ENCODE peak calls at places on chromosomes 6 and 20, in six cellular contexts. U, W, L, C, X and G are unnamed samples.

GRCh38 chr20:14963262-14963663 is 625.9 kb upstream of the FLRT3 start:
- DNase-seq in X (no peak), W (no peak), C (no peak), U (no peak), L (no peak), G (no peak)

GRCh38 chr6:42742116-42742894 is 3.6 kb downstream of the TBCC start:
- DNase-seq in U (peak; percentile 57), X (no peak), W (no peak), L (no peak), C (no peak), G (no peak)

GRCh38 chr6:3489032-3489757 is 32.3 kb upstream of the SLC22A23 start:
- DNase-seq in X (no peak), W (no peak), C (no peak), L (no peak), U (no peak), G (no peak)

GRCh38 chr6:46733410-46733809 is 1.8 kb downstream of the PLA2G7 start:
- DNase-seq in L (no peak), U (no peak), C (no peak), W (no peak), X (no peak), G (no peak)

GRCh38 chr6:13413906-13414555 is 73.4 kb downstream of the GFOD1 start:
- DNase-seq in U (no peak), C (peak; percentile 49), W (no peak), X (no peak), L (peak; percentile 66), G (no peak)

GRCh38 chr6:15464211-15464725 is 198.6 kb downstream of the DTNBP1 start:
- DNase-seq in X (peak; percentile 35), L (peak; percentile 34), C (peak; percentile 24), W (peak; percentile 40), U (peak; percentile 33), G (peak; percentile 47)

GRCh38 chr6:41625442-41625841 is 12.8 kb upstream of the MDFI start:
- DNase-seq in L (peak; percentile 82), U (no peak), C (peak; percentile 43), X (no peak), W (peak; percentile 41), G (peak; percentile 36)

GRCh38 chr20:53959849-53960585 is 110.4 kb downstream of the BCAS1 start:
- DNase-seq in L (peak; percentile 26), W (no peak), U (no peak), X (no peak), C (no peak), G (no peak)

GRCh38 chr20:49312661-49313060 is 34.8 kb upstream of the ZNFX1 start:
- DNase-seq in X (no peak), C (no peak), L (no peak), U (no peak), W (no peak), G (no peak)

GRCh38 chr6:21749754-21750153 is 156.2 kb downstream of the SOX4 start:
- DNase-seq in L (no peak), X (no peak), W (no peak), C (no peak), U (peak; percentile 68), G (no peak)

GRCh38 chr6:21769405-21769851 is 175.9 kb downstream of the SOX4 start:
- DNase-seq in C (no peak), U (no peak), W (no peak), X (no peak), L (peak; percentile 30), G (no peak)

GRCh38 chr20:2337142-2337541 is 41.3 kb downstream of the TGM3 start:
- DNase-seq in U (no peak), W (no peak), L (no peak), C (no peak), X (no peak), G (no peak)

GRCh38 chr6:149335924-149336323 is 18.4 kb downstream of the TAB2 start:
- DNase-seq in L (no peak), W (peak; percentile 72), U (no peak), C (no peak), X (no peak), G (no peak)

GRCh38 chr6:149334201-149334600 is 16.7 kb downstream of the TAB2 start:
- DNase-seq in W (no peak), L (no peak), U (no peak), C (no peak), X (no peak), G (no peak)

GRCh38 chr6:149337330-149337729 is 19.8 kb downstream of the TAB2 start:
- DNase-seq in W (no peak), U (no peak), X (no peak), C (no peak), L (no peak), G (no peak)

GRCh38 chr6:149334682-149335160 is 17.2 kb downstream of the TAB2 start:
- DNase-seq in L (no peak), X (no peak), C (no peak), W (no peak), U (no peak), G (no peak)

GRCh38 chr6:149336529-149336928 is 19.0 kb downstream of the TAB2 start:
- DNase-seq in U (no peak), W (no peak), L (no peak), X (no peak), C (no peak), G (no peak)
- H3K4me1 ChIP-seq in U (peaks cover 8% of the 10 kb centered on the region), W (peaks cover 8% of the 10 kb centered on the region), L (peaks cover 82% of the 10 kb centered on the region), X (peaks cover 63% of the 10 kb centered on the region), C (peaks cover 91% of the 10 kb centered on the region), G (peaks cover 48% of the 10 kb centered on the region)

GRCh38 chr6:45717715-45718114 is 297.9 kb downstream of the CLIC5 start:
- DNase-seq in U (no peak), C (no peak), W (no peak), L (no peak), X (no peak), G (no peak)

GRCh38 chr6:45717027-45717426 is 298.6 kb downstream of the CLIC5 start:
- DNase-seq in X (no peak), W (no peak), C (no peak), L (no peak), U (no peak), G (no peak)

GRCh38 chr6:45713981-45714685 is 301.5 kb downstream of the CLIC5 start:
- DNase-seq in U (no peak), C (no peak), W (no peak), X (no peak), L (no peak), G (no peak)

GRCh38 chr6:45715508-45715803 is 300.2 kb downstream of the CLIC5 start:
- DNase-seq in C (no peak), W (no peak), X (no peak), U (no peak), L (no peak), G (no peak)

DNA sequence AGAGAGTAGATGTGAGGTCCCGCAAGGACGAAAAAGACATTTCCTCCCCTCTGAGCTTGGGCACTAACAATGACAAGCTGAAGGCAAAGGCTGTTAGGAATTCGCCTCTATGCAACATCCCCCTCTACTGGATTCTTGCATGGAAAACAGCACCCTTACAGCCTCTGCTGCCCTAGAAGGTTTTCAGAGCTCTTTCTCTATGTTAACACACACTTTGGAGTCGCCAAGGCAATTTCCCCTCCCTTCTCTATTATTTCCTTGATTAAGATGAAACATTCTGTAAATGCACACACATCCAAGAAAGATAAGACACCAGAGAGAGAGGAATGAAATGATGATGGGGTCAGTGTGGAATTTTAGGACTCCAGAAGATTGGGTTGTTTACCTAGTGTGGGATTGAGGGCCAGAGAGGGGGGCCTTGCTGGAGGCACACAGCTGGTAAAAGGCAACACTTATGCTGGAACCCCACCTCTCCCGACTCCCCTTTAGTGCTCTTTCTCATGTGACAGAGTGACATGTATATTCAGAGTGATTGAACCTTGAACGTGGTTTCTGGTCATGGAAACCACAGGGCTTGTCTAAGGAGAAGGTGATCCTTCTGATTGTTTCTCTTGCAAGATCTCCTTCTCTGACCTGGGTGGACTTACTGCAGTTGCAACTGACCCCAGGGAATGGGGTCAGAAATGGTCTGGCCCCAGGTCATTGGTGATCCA is 300.7 kb downstream of the CLIC5 start:
- DNase-seq in X (peak; percentile 48), U (peak; percentile 23), C (no peak), W (peak; percentile 74), L (peak; percentile 33), G (peak; percentile 59)
- H3K4me1 ChIP-seq in X (no peaks in the 10 kb centered on the region), U (no peaks in the 10 kb centered on the region), C (peaks cover 5% of the 10 kb centered on the region), W (no peaks in the 10 kb centered on the region), L (peaks cover 15% of the 10 kb centered on the region), G (no peaks in the 10 kb centered on the region)

GRCh38 chr20:57283867-57284266 is 17.4 kb upstream of the BMP7 start:
- DNase-seq in L (no peak), W (no peak), C (no peak), U (no peak), X (no peak), G (no peak)
- H3K4me1 ChIP-seq in L (no peaks in the 10 kb centered on the region), W (no peaks in the 10 kb centered on the region), C (no peaks in the 10 kb centered on the region), U (no peaks in the 10 kb centered on the region), X (no peaks in the 10 kb centered on the region), G (peaks cover 8% of the 10 kb centered on the region)

GRCh38 chr6:96014846-96015245 is 928 bp upstream of the FUT9 start:
- DNase-seq in C (no peak), X (no peak), L (no peak), U (no peak), W (no peak), G (no peak)

GRCh38 chr6:96015791-96016776 is at the start of gene FUT9:
- DNase-seq in C (no peak), W (no peak), X (peak; percentile 10), L (no peak), U (peak; percentile 62), G (no peak)

GRCh38 chr6:96015321-96015790 is 418 bp upstream of the FUT9 start:
- DNase-seq in X (peak; percentile 13), W (no peak), U (peak; percentile 48), L (no peak), C (no peak), G (no peak)

GRCh38 chr6:96016781-96017180 is 1.0 kb downstream of the FUT9 start:
- DNase-seq in C (no peak), X (no peak), U (no peak), L (no peak), W (no peak), G (no peak)

GRCh38 chr6:96013531-96013930 is 2.2 kb upstream of the FUT9 start:
- DNase-seq in W (no peak), L (no peak), U (no peak), C (no peak), X (no peak), G (no peak)
- H3K4me1 ChIP-seq in W (no peaks in the 10 kb centered on the region), L (no peaks in the 10 kb centered on the region), U (no peaks in the 10 kb centered on the region), C (no peaks in the 10 kb centered on the region), X (peaks cover 6% of the 10 kb centered on the region), G (no peaks in the 10 kb centered on the region)